ENCODE peak calls at places on chromosomes 6 and 20, in nine cellular contexts. B is NCI-H2171 treated with DMSO at 0.1 percent for 48 hours; L is CD4-positive, alpha-beta T cell; G is lung; E is NCI-H510A treated with DMSO at 0.1 percent for 48 hours; T is left ventricle myocardium superior; F is NCI-H1105; U is activated T-cell treated with anti-CD3 and anti-CD28 coated beads for 1 hour; Z is SW480. H is an unnamed sample.

GRCh38 chr6:56677559-56677958 is 34.9 kb upstream of the DST start:
- DNase-seq in G (no peak), Z (no peak), T (no peak), L (no peak), F (no peak), E (no peak), B (no peak), U (no peak), H (no peak)

GRCh38 chr6:81933089-81933488 is 180.6 kb upstream of the TENT5A start:
- DNase-seq in B (no peak), U (no peak), F (no peak), L (no peak), G (no peak), T (no peak), Z (no peak), E (no peak), H (no peak)

GRCh38 chr6:97177905-97178304 is 105.1 kb downstream of the MMS22L start:
- DNase-seq in T (no peak), Z (no peak), U (no peak), B (no peak), L (no peak), G (no peak), F (no peak), E (no peak), H (no peak)

GRCh38 chr20:40685349-40685748 is 3.7 kb downstream of the MAFB start:
- DNase-seq in F (no peak), T (no peak), G (no peak), U (no peak), E (no peak), L (no peak), Z (no peak), B (no peak), H (no peak)

GRCh38 chr6:156102129-156102528 is 646.5 kb upstream of the NOX3 start:
- DNase-seq in G (no peak), Z (peak), U (no peak), E (no peak), F (no peak), B (no peak), L (no peak), T (no peak), H (peak)

GRCh38 chr20:22106308-22106938 is 401.0 kb downstream of the PAX1 start:
- DNase-seq in U (no peak), F (peak), B (peak), L (no peak), T (no peak), Z (peak), E (peak), G (no peak), H (peak)

GRCh38 chr6:84546427-84546914 is 217.9 kb downstream of the TBX18 start:
- DNase-seq in L (no peak), T (peak), B (no peak), U (no peak), Z (peak), E (no peak), F (no peak), G (no peak), H (no peak)

GRCh38 chr6:28824793-28825731 is 98.7 kb downstream of the TRIM27 start:
- DNase-seq in L (no peak), U (no peak), F (peak), E (no peak), Z (no peak), T (no peak), G (no peak), B (no peak), H (no peak)

GRCh38 chr6:92541457-92542060 is 877.8 kb downstream of the EPHA7 start:
- DNase-seq in E (no peak), U (no peak), F (no peak), L (no peak), T (no peak), G (no peak), Z (no peak), B (no peak), H (no peak)

GRCh38 chr6:27672113-27672799 is 199.4 kb upstream of the ZNF184 start:
- DNase-seq in B (peak), T (no peak), U (no peak), Z (peak), F (peak), L (no peak), E (no peak), G (no peak), H (peak)

GRCh38 chr20:10739134-10739533 is 65.3 kb upstream of the JAG1 start:
- DNase-seq in E (no peak), L (no peak), Z (no peak), F (no peak), G (no peak), T (no peak), U (no peak), B (no peak), H (no peak)

GRCh38 chr20:43844778-43845614 is 69.7 kb upstream of the TOX2 start:
- DNase-seq in B (peak), E (peak), G (no peak), Z (peak), L (no peak), T (no peak), F (peak), U (no peak), H (peak)

GRCh38 chr6:7138921-7139358 is 31.2 kb downstream of the RREB1 start:
- DNase-seq in G (peak), L (peak), Z (peak), E (peak), B (no peak), F (peak), T (peak), U (no peak), H (peak)

GRCh38 chr20:59571151-59571550 is 33.2 kb upstream of the PHACTR3 start:
- DNase-seq in U (no peak), T (no peak), F (no peak), G (no peak), E (no peak), B (no peak), L (no peak), Z (no peak), H (no peak)

GRCh38 chr6:20156824-20157223 is 55.4 kb downstream of the MBOAT1 start:
- DNase-seq in E (no peak), F (no peak), Z (no peak), B (no peak), L (no peak), G (no peak), U (no peak), T (no peak), H (no peak)

GRCh38 chr20:36202891-36203338 is 33.4 kb upstream of the AAR2 start:
- DNase-seq in Z (peak), B (peak), L (peak), F (peak), E (peak), U (peak), G (peak), T (peak), H (peak)